ENCODE peak calls at places on chromosomes 4 and X, in six cellular contexts. Y is endodermal cell, J is adrenal gland, I is lung, Q is thoracic aorta, T is iPS DF 6.9. H is an unnamed sample.
A peak's percentile ranks its signal among the peaks of the same experiment; 100 is the strongest.

GRCh38 chrX:81120936-81121351 is 80.8 kb downstream of the HMGN5 start:
- DNase-seq in Q (no peak), J (peak; percentile 67), Y (peak; percentile 74), T (no peak), I (peak; percentile 37), H (peak; percentile 57)

GRCh38 chr4:118905546-118905945 is 16.9 kb downstream of the SYNPO2 start:
- DNase-seq in I (no peak), Y (no peak), Q (no peak), J (peak; percentile 64), T (no peak), H (no peak)

GRCh38 chr4:107966903-107967302 is 22.8 kb upstream of the HADH start:
- DNase-seq in I (no peak), T (no peak), J (no peak), Q (no peak), Y (no peak), H (no peak)

GRCh38 chr4:122700178-122700725 is 32.3 kb upstream of the BBS12 start:
- DNase-seq in T (no peak), J (peak; percentile 95), I (no peak), Q (no peak), Y (peak; percentile 60), H (no peak)

GRCh38 chr4:39834269-39834668 is 136.3 kb downstream of the UBE2K start:
- DNase-seq in Y (no peak), Q (no peak), I (no peak), T (no peak), J (no peak), H (no peak)

GRCh38 chr4:76949293-76950051 is at the start of gene SEPTIN11:
- DNase-seq in Q (peak; percentile 85), I (peak; percentile 92), Y (peak; percentile 97), J (peak; percentile 95), T (peak; percentile 68), H (peak; percentile 93)

GRCh38 chr4:120353235-120353634 is 286.6 kb upstream of the MAD2L1 start:
- DNase-seq in Y (no peak), Q (no peak), J (no peak), T (no peak), I (no peak), H (no peak)

GRCh38 chr4:154506253-154506652 is 14.7 kb upstream of the DCHS2 start:
- DNase-seq in I (no peak), J (no peak), Q (no peak), Y (no peak), T (no peak), H (no peak)

GRCh38 chr4:173362666-173363065 is 8.1 kb upstream of the SAP30 start:
- DNase-seq in Q (no peak), J (no peak), Y (no peak), T (no peak), I (no peak), H (no peak)

GRCh38 chr4:22637306-22637705 is 55.4 kb upstream of the GBA3 start:
- DNase-seq in T (no peak), J (no peak), I (no peak), Y (no peak), Q (no peak), H (no peak)

GRCh38 chr4:121535351-121535750 is 154.5 kb upstream of the QRFPR start:
- DNase-seq in T (no peak), J (no peak), I (no peak), Y (no peak), Q (no peak), H (no peak)

GRCh38 chrX:45758319-45758718 is 557.6 kb upstream of the DIPK2B start:
- DNase-seq in Q (no peak), Y (no peak), T (no peak), J (no peak), I (no peak), H (peak; percentile 82)

GRCh38 chr4:4766570-4766969 is 92.9 kb upstream of the MSX1 start:
- DNase-seq in T (no peak), I (no peak), Q (no peak), Y (no peak), J (no peak), H (no peak)

GRCh38 chrX:15675490-15675921 is 10.9 kb upstream of the CLTRN start:
- DNase-seq in Q (peak; percentile 27), T (peak; percentile 20), I (peak; percentile 90), Y (peak; percentile 91), J (peak; percentile 88), H (peak; percentile 91)

GRCh38 chr4:6992728-6993655 is 50.2 kb upstream of the TADA2B start:
- DNase-seq in I (no peak), Y (no peak), Q (no peak), T (no peak), J (peak; percentile 60), H (no peak)

GRCh38 chr4:7361256-7361655 is 73.5 kb downstream of the PSAPL1 start:
- DNase-seq in J (no peak), Y (no peak), Q (no peak), T (no peak), I (no peak), H (no peak)

GRCh38 chrX:96929036-96929435 is 45.3 kb downstream of the RPA4 start:
- DNase-seq in Y (no peak), T (no peak), I (no peak), J (no peak), Q (no peak), H (no peak)

GRCh38 chr4:47703008-47703407 is 134.9 kb downstream of the CORIN start:
- DNase-seq in J (no peak), I (no peak), Q (no peak), T (no peak), Y (peak; percentile 57), H (no peak)

GRCh38 chrX:40307871-40308270 is 210.1 kb upstream of the BCOR start:
- DNase-seq in Y (no peak), J (no peak), Q (no peak), T (no peak), I (no peak), H (no peak)

GRCh38 chrX:16528620-16529019 is 121.3 kb upstream of the S100G start:
- DNase-seq in Y (no peak), Q (no peak), J (no peak), T (no peak), I (no peak), H (no peak)

GRCh38 chr4:32147446-32148064 is 1427.4 kb downstream of the PCDH7 start:
- DNase-seq in Y (no peak), J (no peak), Q (no peak), I (no peak), T (no peak), H (no peak)

GRCh38 chrX:101659601-101660063 is at the start of gene ARMCX2:
- DNase-seq in J (peak; percentile 82), T (peak; percentile 45), Y (peak; percentile 75), I (peak; percentile 38), Q (no peak), H (no peak)

GRCh38 chr4:128658214-128658621 is 151.3 kb upstream of the JADE1 start:
- DNase-seq in I (no peak), J (no peak), Y (no peak), Q (no peak), T (no peak), H (no peak)

GRCh38 chrX:138745215-138745614 is 33.7 kb upstream of the FGF13 start:
- DNase-seq in I (peak; percentile 31), J (no peak), T (no peak), Y (peak; percentile 64), Q (no peak), H (peak; percentile 28)

GRCh38 chr4:143384381-143384994 is 47.8 kb downstream of the GAB1 start:
- DNase-seq in J (no peak), Q (no peak), I (peak; percentile 47), Y (no peak), T (no peak), H (no peak)

GRCh38 chr4:107366016-107366415 is 329.9 kb upstream of the DKK2 start:
- DNase-seq in I (no peak), Y (no peak), Q (no peak), J (no peak), T (no peak), H (no peak)

GRCh38 chr4:163448541-163449203 is 24.9 kb downstream of the TKTL2 start:
- DNase-seq in I (no peak), Q (no peak), J (no peak), Y (no peak), T (no peak), H (peak; percentile 1)

GRCh38 chr4:170139764-170140163 is 50.0 kb upstream of the AADAT start:
- DNase-seq in J (no peak), Q (no peak), Y (no peak), T (no peak), I (no peak), H (no peak)

GRCh38 chr4:170145120-170145519 is 55.4 kb upstream of the AADAT start:
- DNase-seq in T (no peak), Y (no peak), J (no peak), Q (no peak), I (no peak), H (no peak)
- H3K36me3 ChIP-seq in T (no peaks in the 10 kb centered on the region), Y (no peaks in the 10 kb centered on the region), J (no peaks in the 10 kb centered on the region), Q (no peaks in the 10 kb centered on the region), I (no peaks in the 10 kb centered on the region), H (no peaks in the 10 kb centered on the region)

DNA sequence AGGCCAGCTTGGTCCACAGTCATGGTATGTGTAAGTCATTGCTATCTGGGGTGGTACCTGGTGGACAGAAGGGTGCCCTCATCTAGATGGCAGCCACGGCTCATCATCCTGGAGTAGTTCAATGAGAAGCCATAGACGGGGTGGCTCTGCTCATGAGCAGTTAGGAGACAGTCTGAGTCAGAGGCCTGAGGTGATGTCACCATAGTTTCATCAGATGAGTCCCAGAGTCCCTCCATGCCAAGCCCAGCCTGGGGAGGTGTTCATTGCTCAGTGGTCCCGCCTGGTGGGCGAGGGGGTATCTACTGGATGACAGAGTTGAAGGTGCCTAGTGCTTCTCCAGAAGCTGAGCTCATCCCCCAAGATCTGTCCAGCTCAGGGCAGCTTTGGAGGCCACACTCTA is 49.8 kb downstream of the DLG3 start:
- DNase-seq in Q (no peak), Y (peak; percentile 29), T (no peak), J (no peak), I (no peak), H (no peak)
- H3K36me3 ChIP-seq in Q (peaks cover 11% of the 10 kb centered on the region), Y (peaks cover 52% of the 10 kb centered on the region), T (peaks cover 32% of the 10 kb centered on the region), J (no peaks in the 10 kb centered on the region), I (peaks cover 6% of the 10 kb centered on the region), H (no peaks in the 10 kb centered on the region)

DNA sequence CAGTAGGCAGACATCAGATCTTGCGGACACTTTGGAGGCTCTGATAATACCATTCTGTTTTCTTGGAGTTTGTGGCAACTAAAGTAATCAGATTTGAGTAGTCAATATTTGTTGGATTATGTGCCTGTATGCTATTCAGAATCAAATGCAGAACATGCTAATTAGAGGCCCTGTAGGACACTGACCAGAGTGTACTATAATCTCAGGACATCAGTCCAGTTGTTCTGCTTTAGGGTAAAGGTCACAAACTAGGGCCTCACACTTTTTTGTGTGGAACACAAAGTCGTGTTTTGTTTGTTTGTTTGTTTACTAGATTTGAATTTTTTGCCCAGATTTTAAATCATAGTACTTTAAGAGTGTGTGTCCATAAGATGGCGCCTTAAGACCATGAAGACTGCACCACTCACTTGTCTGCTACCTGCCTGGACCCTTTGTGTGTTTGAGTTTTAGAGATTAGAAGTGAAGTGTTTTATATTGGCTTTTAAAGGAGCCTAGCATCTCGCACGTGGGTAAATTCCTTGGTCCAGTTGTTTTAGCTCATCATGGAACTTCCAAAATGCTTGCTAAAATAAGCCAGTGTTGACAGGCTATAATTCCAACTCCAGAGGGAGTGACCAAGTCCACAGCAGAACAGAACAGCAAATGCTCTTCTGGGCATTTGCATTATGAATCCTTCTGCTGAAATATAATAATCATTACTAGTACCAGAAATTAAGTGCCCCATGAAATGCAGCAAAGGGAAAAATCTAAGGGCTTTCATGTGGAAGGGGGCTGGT is 34.7 kb downstream of the IL13RA1 start:
- DNase-seq in J (no peak), Q (no peak), Y (peak; percentile 37), I (no peak), T (no peak), H (no peak)
- H3K36me3 ChIP-seq in J (peaks cover 6% of the 10 kb centered on the region), Q (peaks cover 7% of the 10 kb centered on the region), Y (no peaks in the 10 kb centered on the region), I (no peaks in the 10 kb centered on the region), T (no peaks in the 10 kb centered on the region), H (no peaks in the 10 kb centered on the region)

GRCh38 chr4:86769794-86770193 is 79.4 kb downstream of the SLC10A6 start:
- DNase-seq in I (no peak), J (no peak), Y (no peak), Q (no peak), T (no peak), H (no peak)
- H3K36me3 ChIP-seq in I (no peaks in the 10 kb centered on the region), J (no peaks in the 10 kb centered on the region), Y (peaks cover 88% of the 10 kb centered on the region), Q (no peaks in the 10 kb centered on the region), T (no peaks in the 10 kb centered on the region), H (peaks cover 23% of the 10 kb centered on the region)